ENCODE peak calls at places on chromosome X, in eight cellular contexts. One of them, this sample, is unnamed.

GRCh38 chrX:53048169-53049126 is at the start of gene GPR173:
- DNase-seq in left ventricle myocardium inferior: peak
- DNase-seq in brain microvascular endothelial cell: peak
- DNase-seq in colonic mucosa: peak
- DNase-seq in osteoblast: peak
- DNase-seq in left lung: peak
- DNase-seq in stomach: no peak
- DNase-seq in upper lobe of right lung: peak
- DNase-seq in this sample: no peak

GRCh38 chrX:117063224-117063623 is 600.4 kb upstream of the CT83 start:
- DNase-seq in upper lobe of right lung: no peak
- DNase-seq in colonic mucosa: no peak
- DNase-seq in brain microvascular endothelial cell: no peak
- DNase-seq in left ventricle myocardium inferior: no peak
- DNase-seq in osteoblast: no peak
- DNase-seq in stomach: no peak
- DNase-seq in left lung: no peak
- DNase-seq in this sample: no peak

GRCh38 chrX:54819201-54819600 is 11.7 kb downstream of the MAGED2 start:
- DNase-seq in brain microvascular endothelial cell: no peak
- DNase-seq in left lung: no peak
- DNase-seq in colonic mucosa: no peak
- DNase-seq in stomach: no peak
- DNase-seq in upper lobe of right lung: no peak
- DNase-seq in left ventricle myocardium inferior: no peak
- DNase-seq in osteoblast: no peak
- DNase-seq in this sample: no peak

GRCh38 chrX:134764202-134764785 is 106.0 kb upstream of the PLAC1 start:
- DNase-seq in brain microvascular endothelial cell: no peak
- DNase-seq in upper lobe of right lung: no peak
- DNase-seq in stomach: no peak
- DNase-seq in colonic mucosa: no peak
- DNase-seq in left ventricle myocardium inferior: no peak
- DNase-seq in osteoblast: peak
- DNase-seq in left lung: no peak
- DNase-seq in this sample: peak

GRCh38 chrX:107576841-107577240 is 51.5 kb upstream of the PRPS1 start:
- DNase-seq in stomach: no peak
- DNase-seq in osteoblast: no peak
- DNase-seq in left ventricle myocardium inferior: no peak
- DNase-seq in brain microvascular endothelial cell: no peak
- DNase-seq in colonic mucosa: no peak
- DNase-seq in left lung: no peak
- DNase-seq in upper lobe of right lung: no peak
- DNase-seq in this sample: no peak

GRCh38 chrX:2498781-2499302 is 1.9 kb downstream of the DHRSX start:
- DNase-seq in brain microvascular endothelial cell: peak
- DNase-seq in colonic mucosa: peak
- DNase-seq in upper lobe of right lung: peak
- DNase-seq in left ventricle myocardium inferior: no peak
- DNase-seq in left lung: peak
- DNase-seq in osteoblast: peak
- DNase-seq in stomach: peak
- DNase-seq in this sample: no peak

GRCh38 chrX:55867708-55868107 is 150.2 kb downstream of the RRAGB start:
- DNase-seq in colonic mucosa: no peak
- DNase-seq in left ventricle myocardium inferior: no peak
- DNase-seq in osteoblast: no peak
- DNase-seq in brain microvascular endothelial cell: no peak
- DNase-seq in left lung: no peak
- DNase-seq in stomach: no peak
- DNase-seq in upper lobe of right lung: no peak
- DNase-seq in this sample: no peak

GRCh38 chrX:42290608-42291007 is 367.3 kb upstream of the CASK start:
- DNase-seq in colonic mucosa: no peak
- DNase-seq in brain microvascular endothelial cell: peak
- DNase-seq in left ventricle myocardium inferior: no peak
- DNase-seq in left lung: no peak
- DNase-seq in stomach: no peak
- DNase-seq in osteoblast: peak
- DNase-seq in upper lobe of right lung: no peak
- DNase-seq in this sample: no peak

GRCh38 chrX:34880656-34881055 is 61.9 kb upstream of the FAM47B start:
- DNase-seq in left ventricle myocardium inferior: no peak
- DNase-seq in upper lobe of right lung: no peak
- DNase-seq in colonic mucosa: no peak
- DNase-seq in brain microvascular endothelial cell: peak
- DNase-seq in stomach: no peak
- DNase-seq in left lung: no peak
- DNase-seq in osteoblast: peak
- DNase-seq in this sample: peak

GRCh38 chrX:46796574-46797191 is 37.8 kb upstream of the SLC9A7 start:
- DNase-seq in stomach: peak
- DNase-seq in brain microvascular endothelial cell: peak
- DNase-seq in left lung: peak
- DNase-seq in upper lobe of right lung: peak
- DNase-seq in colonic mucosa: peak
- DNase-seq in left ventricle myocardium inferior: peak
- DNase-seq in osteoblast: peak
- DNase-seq in this sample: peak

GRCh38 chrX:32041181-32041580 is 969.3 kb upstream of the FTHL17 start:
- DNase-seq in osteoblast: no peak
- DNase-seq in brain microvascular endothelial cell: no peak
- DNase-seq in left lung: no peak
- DNase-seq in colonic mucosa: no peak
- DNase-seq in left ventricle myocardium inferior: no peak
- DNase-seq in upper lobe of right lung: no peak
- DNase-seq in stomach: no peak
- DNase-seq in this sample: no peak

GRCh38 chrX:42151808-42152207 is 228.5 kb upstream of the CASK start:
- DNase-seq in osteoblast: no peak
- DNase-seq in upper lobe of right lung: no peak
- DNase-seq in colonic mucosa: no peak
- DNase-seq in stomach: no peak
- DNase-seq in left lung: no peak
- DNase-seq in left ventricle myocardium inferior: no peak
- DNase-seq in brain microvascular endothelial cell: no peak
- DNase-seq in this sample: peak

GRCh38 chrX:9166566-9166909 is 132.6 kb upstream of the FAM9B start:
- DNase-seq in colonic mucosa: no peak
- DNase-seq in osteoblast: no peak
- DNase-seq in left ventricle myocardium inferior: no peak
- DNase-seq in left lung: no peak
- DNase-seq in stomach: no peak
- DNase-seq in upper lobe of right lung: no peak
- DNase-seq in brain microvascular endothelial cell: no peak
- DNase-seq in this sample: no peak

GRCh38 chrX:9164535-9165425 is 130.9 kb upstream of the FAM9B start:
- DNase-seq in brain microvascular endothelial cell: no peak
- DNase-seq in stomach: no peak
- DNase-seq in upper lobe of right lung: no peak
- DNase-seq in colonic mucosa: no peak
- DNase-seq in osteoblast: no peak
- DNase-seq in left lung: no peak
- DNase-seq in left ventricle myocardium inferior: no peak
- DNase-seq in this sample: peak

GRCh38 chrX:9164086-9164485 is 130.2 kb upstream of the FAM9B start:
- DNase-seq in osteoblast: no peak
- DNase-seq in stomach: no peak
- DNase-seq in left lung: no peak
- DNase-seq in colonic mucosa: no peak
- DNase-seq in brain microvascular endothelial cell: no peak
- DNase-seq in left ventricle myocardium inferior: no peak
- DNase-seq in upper lobe of right lung: no peak
- DNase-seq in this sample: no peak

GRCh38 chrX:9160698-9161329 is 126.9 kb upstream of the FAM9B start:
- DNase-seq in stomach: no peak
- DNase-seq in colonic mucosa: no peak
- DNase-seq in brain microvascular endothelial cell: no peak
- DNase-seq in left lung: no peak
- DNase-seq in upper lobe of right lung: no peak
- DNase-seq in left ventricle myocardium inferior: no peak
- DNase-seq in osteoblast: no peak
- DNase-seq in this sample: no peak

DNA sequence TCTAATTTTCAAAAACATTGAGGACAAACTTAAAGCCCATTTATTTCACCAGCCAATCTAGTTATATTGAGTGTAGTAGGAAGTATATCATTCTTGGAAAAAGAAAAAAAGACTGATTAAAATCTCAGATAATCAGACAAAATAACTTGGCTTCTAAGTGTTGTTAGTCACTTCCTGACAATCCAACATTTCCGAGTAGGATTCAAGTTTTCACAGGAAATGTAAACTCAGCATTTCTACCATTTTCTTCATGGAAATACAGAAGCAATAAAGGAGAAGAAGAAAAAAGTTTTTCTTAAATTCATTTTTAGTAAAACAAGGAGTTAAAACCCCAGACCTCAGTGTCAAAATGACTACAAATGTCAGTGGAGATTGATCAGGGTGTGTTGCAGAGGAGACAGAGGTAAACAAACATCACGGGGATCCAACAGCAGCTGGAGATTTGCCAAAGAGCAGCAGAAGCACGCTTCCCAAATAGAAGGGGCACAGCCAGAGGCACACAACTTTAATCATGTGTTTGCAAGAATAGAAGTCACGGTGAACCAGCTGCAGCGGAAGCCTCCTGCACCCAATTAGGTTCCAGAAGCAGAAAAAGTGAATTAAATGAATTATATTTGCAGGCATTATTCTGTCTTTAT is 129.3 kb upstream of the FAM9B start:
- DNase-seq in brain microvascular endothelial cell: no peak
- DNase-seq in colonic mucosa: no peak
- DNase-seq in osteoblast: peak
- DNase-seq in left ventricle myocardium inferior: no peak
- DNase-seq in stomach: no peak
- DNase-seq in left lung: no peak
- DNase-seq in upper lobe of right lung: no peak
- DNase-seq in this sample: no peak
- H3K27ac ChIP-seq in brain microvascular endothelial cell: no peak
- H3K27ac ChIP-seq in colonic mucosa: no peak
- H3K27ac ChIP-seq in osteoblast: no peak
- H3K27ac ChIP-seq in left ventricle myocardium inferior: no peak
- H3K27ac ChIP-seq in stomach: no peak
- H3K27ac ChIP-seq in left lung: no peak
- H3K27ac ChIP-seq in upper lobe of right lung: no peak
- H3K27ac ChIP-seq in this sample: no peak

DNA sequence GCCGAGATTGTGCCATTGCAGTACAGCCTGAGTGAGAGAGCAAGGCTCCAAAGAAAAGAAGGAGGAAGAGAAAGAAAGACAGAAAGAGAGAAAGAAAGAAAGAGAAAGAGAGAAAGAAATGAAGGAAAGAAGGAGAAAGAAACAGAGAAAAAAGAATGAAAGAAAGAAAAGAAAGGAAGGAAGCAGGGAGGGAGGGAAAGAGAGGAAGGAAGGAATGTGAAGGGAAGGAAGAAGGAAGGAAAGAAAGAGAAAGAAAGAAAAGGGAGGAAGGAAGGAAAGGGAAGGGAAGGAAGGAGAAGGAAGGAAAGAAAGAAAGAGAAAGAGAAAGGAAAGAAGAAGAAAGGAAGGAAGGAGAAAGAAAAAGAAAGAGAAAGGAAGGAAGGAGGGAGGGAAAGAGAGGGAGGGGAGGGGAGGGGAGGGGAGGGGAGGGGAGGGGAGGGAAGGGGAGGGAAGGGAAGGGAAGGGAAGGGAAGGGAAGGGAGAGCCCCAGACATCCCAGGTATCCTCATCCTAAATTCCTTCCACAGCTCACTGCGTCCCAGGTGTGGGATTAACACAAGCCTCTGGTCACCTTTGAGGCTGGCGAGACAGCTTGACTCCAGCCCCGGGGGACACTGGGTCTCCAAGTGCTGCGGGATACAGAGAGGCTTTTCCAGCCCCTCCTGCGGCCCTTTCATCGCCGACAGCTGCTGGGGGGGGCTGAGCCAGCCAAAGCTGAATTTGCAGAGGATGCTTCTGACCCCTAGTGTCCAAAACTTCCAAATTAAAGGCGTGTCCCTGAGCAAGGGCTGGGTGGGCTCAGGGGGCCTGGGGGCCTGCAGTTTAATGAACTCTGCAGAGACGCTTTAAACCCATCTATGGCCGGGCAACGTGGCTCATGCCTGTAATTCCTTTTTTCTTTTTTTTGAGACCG is 24.2 kb upstream of the CSF2RA start:
- DNase-seq in colonic mucosa: no peak
- DNase-seq in osteoblast: peak
- DNase-seq in brain microvascular endothelial cell: no peak
- DNase-seq in upper lobe of right lung: no peak
- DNase-seq in left lung: no peak
- DNase-seq in left ventricle myocardium inferior: no peak
- DNase-seq in stomach: no peak
- DNase-seq in this sample: no peak
- TF ChIP-seq CTCF in colonic mucosa: no peak
- TF ChIP-seq CTCF in osteoblast: no peak
- TF ChIP-seq CTCF in brain microvascular endothelial cell: no peak
- TF ChIP-seq CTCF in upper lobe of right lung: no peak
- TF ChIP-seq CTCF in left lung: no peak
- TF ChIP-seq CTCF in left ventricle myocardium inferior: no peak
- TF ChIP-seq CTCF in stomach: no peak
- TF ChIP-seq CTCF in this sample: peak

DNA sequence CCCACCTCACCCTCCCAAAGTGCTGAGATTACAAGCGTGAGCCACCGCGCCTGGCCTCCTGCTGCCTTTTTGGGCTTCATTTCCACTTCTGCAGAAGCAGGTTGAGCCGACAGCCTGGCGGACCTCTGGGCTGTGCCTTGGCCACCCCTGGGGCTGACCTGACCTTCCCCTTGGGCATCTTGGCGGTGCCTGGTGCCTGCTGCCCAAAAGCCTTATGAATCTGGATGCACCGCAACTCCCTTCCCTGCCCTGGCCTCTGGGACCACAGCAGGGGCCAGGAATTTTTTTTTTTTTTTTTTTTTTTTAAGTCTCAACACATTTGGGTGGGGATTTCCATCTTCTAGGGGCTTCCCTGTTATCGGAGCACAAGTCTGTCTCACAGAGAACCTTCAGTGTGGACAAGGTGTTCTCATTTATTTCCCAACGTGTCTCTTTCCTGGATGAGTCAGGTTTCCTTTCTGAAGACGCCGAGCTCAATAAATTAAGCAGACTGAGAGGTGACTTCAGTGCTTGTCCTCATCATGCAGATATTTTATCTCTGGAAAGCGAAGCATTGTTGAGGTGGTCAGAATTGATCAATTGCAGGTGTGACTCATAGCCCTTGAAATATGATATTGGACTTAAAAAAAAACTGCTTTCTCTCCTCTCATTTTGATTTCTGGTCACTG is 79.7 kb downstream of the SHROOM2 start:
- DNase-seq in osteoblast: no peak
- DNase-seq in left ventricle myocardium inferior: no peak
- DNase-seq in stomach: no peak
- DNase-seq in left lung: no peak
- DNase-seq in upper lobe of right lung: no peak
- DNase-seq in colonic mucosa: no peak
- DNase-seq in brain microvascular endothelial cell: peak
- DNase-seq in this sample: peak
- H3K27ac ChIP-seq in osteoblast: no peak
- H3K27ac ChIP-seq in left ventricle myocardium inferior: peak
- H3K27ac ChIP-seq in stomach: no peak
- H3K27ac ChIP-seq in left lung: no peak
- H3K27ac ChIP-seq in upper lobe of right lung: peak
- H3K27ac ChIP-seq in colonic mucosa: no peak
- H3K27ac ChIP-seq in brain microvascular endothelial cell: no peak
- H3K27ac ChIP-seq in this sample: no peak

GRCh38 chrX:140697618-140698017 is 11.9 kb upstream of the LINC00632 start:
- DNase-seq in brain microvascular endothelial cell: no peak
- DNase-seq in stomach: no peak
- DNase-seq in left lung: no peak
- DNase-seq in upper lobe of right lung: no peak
- DNase-seq in colonic mucosa: no peak
- DNase-seq in osteoblast: no peak
- DNase-seq in left ventricle myocardium inferior: no peak
- DNase-seq in this sample: no peak

GRCh38 chrX:140701480-140701879 is 8.1 kb upstream of the LINC00632 start:
- DNase-seq in left lung: no peak
- DNase-seq in upper lobe of right lung: no peak
- DNase-seq in colonic mucosa: no peak
- DNase-seq in osteoblast: no peak
- DNase-seq in left ventricle myocardium inferior: no peak
- DNase-seq in stomach: no peak
- DNase-seq in brain microvascular endothelial cell: peak
- DNase-seq in this sample: no peak
- TF ChIP-seq CTCF in left lung: peak
- TF ChIP-seq CTCF in upper lobe of right lung: peak
- TF ChIP-seq CTCF in colonic mucosa: peak
- TF ChIP-seq CTCF in osteoblast: peak
- TF ChIP-seq CTCF in left ventricle myocardium inferior: peak
- TF ChIP-seq CTCF in stomach: no peak
- TF ChIP-seq CTCF in brain microvascular endothelial cell: peak
- TF ChIP-seq CTCF in this sample: no peak

This sample was measured in mammary epithelial cell.